ENCODE peak calls at places on chromosomes 12 and 14, in ten cellular contexts. B is AG09309; A is PC-9; F is Caco-2; L is AG09319; R is foreskin fibroblast; Z is choroid plexus epithelial cell; X is WTC11; Q is CD8-positive, alpha-beta T cell; O is epithelial cell of proximal tubule. J is an unnamed sample.

GRCh38 chr12:52686063-52686462 is 5.9 kb upstream of the KRT1 start:
- DNase-seq in B (no peak), A (no peak), F (no peak), L (no peak), R (no peak), Z (no peak), X (no peak), Q (no peak), O (no peak), J (no peak)

GRCh38 chr12:52231305-52232232 is 1.5 kb upstream of the KRT7 start:
- DNase-seq in B (no peak), A (peak), F (no peak), L (no peak), R (no peak), Z (no peak), X (no peak), Q (no peak), O (no peak), J (no peak)

GRCh38 chr12:26726956-26727355 is 106.0 kb downstream of the ITPR2 start:
- DNase-seq in B (no peak), A (no peak), F (no peak), L (no peak), R (no peak), Z (peak), X (no peak), Q (no peak), O (no peak), J (no peak)

GRCh38 chr14:55794655-55795583 is 214.9 kb downstream of the KTN1 start:
- DNase-seq in B (no peak), A (peak), F (peak), L (no peak), R (no peak), Z (peak), X (no peak), Q (no peak), O (no peak), J (no peak)

GRCh38 chr14:68669101-68669500 is 123.8 kb downstream of the ZFP36L1 start:
- DNase-seq in B (no peak), A (peak), F (peak), L (no peak), R (no peak), Z (no peak), X (no peak), Q (no peak), O (no peak), J (no peak)

GRCh38 chr14:95062946-95063345 is 94.4 kb downstream of the DICER1 start:
- DNase-seq in B (no peak), A (no peak), F (no peak), L (no peak), R (no peak), Z (no peak), X (no peak), Q (no peak), O (no peak), J (no peak)

GRCh38 chr14:69039287-69039628 is 60.2 kb upstream of the ACTN1 start:
- DNase-seq in B (no peak), A (peak), F (no peak), L (no peak), R (no peak), Z (peak), X (no peak), Q (no peak), O (peak), J (no peak)

GRCh38 chr14:91406982-91407381 is 10.6 kb downstream of the CCDC88C start:
- DNase-seq in B (no peak), A (no peak), F (no peak), L (no peak), R (no peak), Z (no peak), X (no peak), Q (no peak), O (no peak), J (no peak)

GRCh38 chr14:91693342-91693741 is 38.5 kb downstream of the CATSPERB start:
- DNase-seq in B (peak), A (no peak), F (no peak), L (no peak), R (peak), Z (no peak), X (no peak), Q (no peak), O (peak), J (no peak)

GRCh38 chr12:2382391-2383155 is 329.8 kb downstream of the CACNA1C start:
- DNase-seq in B (no peak), A (no peak), F (no peak), L (no peak), R (no peak), Z (peak), X (no peak), Q (no peak), O (no peak), J (no peak)

GRCh38 chr14:68762944-68763831 is 29.7 kb downstream of the ZFP36L1 start:
- DNase-seq in B (no peak), A (no peak), F (peak), L (no peak), R (peak), Z (peak), X (peak), Q (no peak), O (no peak), J (peak)

GRCh38 chr12:116366824-116367223 is 89.3 kb upstream of the MED13L start:
- DNase-seq in B (no peak), A (no peak), F (no peak), L (no peak), R (no peak), Z (no peak), X (no peak), Q (no peak), O (no peak), J (no peak)

GRCh38 chr12:124386661-124387509 is 92.0 kb downstream of the RFLNA start:
- DNase-seq in B (no peak), A (peak), F (no peak), L (no peak), R (no peak), Z (peak), X (no peak), Q (no peak), O (no peak), J (no peak)

GRCh38 chr14:71242237-71242748 is 335.0 kb downstream of the PCNX1 start:
- DNase-seq in B (peak), A (no peak), F (no peak), L (no peak), R (peak), Z (no peak), X (no peak), Q (no peak), O (no peak), J (no peak)

GRCh38 chr14:64421166-64421565 is 33.0 kb downstream of the MTHFD1 start:
- DNase-seq in B (peak), A (peak), F (no peak), L (peak), R (peak), Z (peak), X (no peak), Q (no peak), O (no peak), J (no peak)

GRCh38 chr14:29458547-29458946 is 469.1 kb downstream of the PRKD1 start:
- DNase-seq in B (no peak), A (no peak), F (no peak), L (no peak), R (no peak), Z (peak), X (no peak), Q (no peak), O (no peak), J (no peak)

GRCh38 chr14:20683896-20684661 is at the start of gene RNASE4:
- DNase-seq in B (peak), A (peak), F (peak), L (no peak), R (peak), Z (peak), X (peak), Q (peak), O (peak), J (peak)

GRCh38 chr12:114916531-114916930 is 232.6 kb upstream of the TBX3 start:
- DNase-seq in B (peak), A (no peak), F (no peak), L (no peak), R (peak), Z (peak), X (no peak), Q (no peak), O (no peak), J (no peak)

GRCh38 chr14:39322807-39323206 is 89.1 kb downstream of the MIA2 start:
- DNase-seq in B (peak), A (no peak), F (no peak), L (peak), R (peak), Z (peak), X (no peak), Q (no peak), O (no peak), J (no peak)

GRCh38 chr12:96902076-96902475 is 5.0 kb upstream of the NEDD1 start:
- DNase-seq in B (no peak), A (no peak), F (no peak), L (no peak), R (no peak), Z (peak), X (no peak), Q (no peak), O (no peak), J (no peak)

GRCh38 chr12:6607751-6608591 is 792 bp upstream of the CHD4 start:
- DNase-seq in B (no peak), A (peak), F (peak), L (no peak), R (peak), Z (peak), X (no peak), Q (no peak), O (no peak), J (no peak)

GRCh38 chr14:93056166-93056839 is 59.4 kb downstream of the ITPK1 start:
- DNase-seq in B (peak), A (no peak), F (no peak), L (no peak), R (no peak), Z (peak), X (no peak), Q (no peak), O (no peak), J (no peak)

GRCh38 chr14:90692061-90692460 is 124.2 kb downstream of the TTC7B start:
- DNase-seq in B (no peak), A (no peak), F (no peak), L (peak), R (peak), Z (no peak), X (no peak), Q (no peak), O (no peak), J (no peak)

GRCh38 chr12:98424726-98425401 is 90.5 kb upstream of the TMPO start:
- DNase-seq in B (peak), A (peak), F (peak), L (peak), R (peak), Z (peak), X (peak), Q (no peak), O (peak), J (peak)

GRCh38 chr14:100529561-100530031 is 57.6 kb downstream of the BEGAIN start:
- DNase-seq in B (no peak), A (no peak), F (no peak), L (no peak), R (no peak), Z (no peak), X (peak), Q (no peak), O (no peak), J (no peak)

GRCh38 chr12:69401940-69402339 is 42.4 kb downstream of the YEATS4 start:
- DNase-seq in B (no peak), A (no peak), F (no peak), L (no peak), R (no peak), Z (no peak), X (no peak), Q (no peak), O (no peak), J (no peak)

GRCh38 chr14:66507181-66507721 is 696 bp upstream of the GPHN start:
- DNase-seq in B (no peak), A (no peak), F (no peak), L (no peak), R (no peak), Z (no peak), X (no peak), Q (no peak), O (no peak), J (no peak)

GRCh38 chr14:23537351-23538048 is 14.1 kb downstream of the ZFHX2 start:
- DNase-seq in B (no peak), A (no peak), F (no peak), L (no peak), R (peak), Z (no peak), X (peak), Q (no peak), O (no peak), J (no peak)

GRCh38 chr12:79782197-79782890 is 91.6 kb upstream of the PAWR start:
- DNase-seq in B (peak), A (no peak), F (no peak), L (no peak), R (no peak), Z (peak), X (no peak), Q (no peak), O (no peak), J (no peak)

GRCh38 chr12:38921025-38921677 is 15.8 kb upstream of the CPNE8 start:
- DNase-seq in B (peak), A (peak), F (peak), L (no peak), R (peak), Z (peak), X (peak), Q (no peak), O (no peak), J (peak)

GRCh38 chr14:95649230-95649629 is 37.0 kb upstream of the TCL1B start:
- DNase-seq in B (no peak), A (no peak), F (no peak), L (no peak), R (no peak), Z (no peak), X (no peak), Q (no peak), O (no peak), J (no peak)

GRCh38 chr12:24838531-24838950 is 110.4 kb downstream of the BCAT1 start:
- DNase-seq in B (peak), A (no peak), F (no peak), L (peak), R (peak), Z (peak), X (no peak), Q (no peak), O (no peak), J (no peak)

GRCh38 chr12:122834229-122834920 is 882 bp upstream of the HIP1R start:
- DNase-seq in B (no peak), A (peak), F (peak), L (no peak), R (no peak), Z (peak), X (peak), Q (no peak), O (no peak), J (peak)

GRCh38 chr12:6816598-6816997 is 5.0 kb upstream of the GPR162 start:
- DNase-seq in B (no peak), A (no peak), F (no peak), L (no peak), R (no peak), Z (no peak), X (no peak), Q (no peak), O (no peak), J (no peak)

GRCh38 chr12:104667139-104667538 is 210.4 kb downstream of the CHST11 start:
- DNase-seq in B (no peak), A (no peak), F (no peak), L (no peak), R (peak), Z (peak), X (no peak), Q (no peak), O (no peak), J (no peak)
- TF ChIP-seq CTCF in B (no peak), A (no peak), F (no peak), L (no peak), R (no peak), Z (no peak), X (no peak), Q (no peak), O (no peak), J (no peak)

GRCh38 chr12:54959291-54960018 is 25.1 kb downstream of the TESPA1 start:
- DNase-seq in B (no peak), A (no peak), F (no peak), L (no peak), R (no peak), Z (no peak), X (no peak), Q (no peak), O (no peak), J (no peak)

GRCh38 chr12:54956322-54956721 is 28.2 kb downstream of the TESPA1 start:
- DNase-seq in B (no peak), A (no peak), F (no peak), L (no peak), R (no peak), Z (no peak), X (no peak), Q (no peak), O (no peak), J (no peak)

GRCh38 chr12:54961190-54961589 is 23.4 kb downstream of the TESPA1 start:
- DNase-seq in B (no peak), A (no peak), F (no peak), L (no peak), R (no peak), Z (no peak), X (no peak), Q (no peak), O (no peak), J (no peak)

GRCh38 chr12:54956818-54957641 is 27.5 kb downstream of the TESPA1 start:
- DNase-seq in B (no peak), A (no peak), F (no peak), L (no peak), R (no peak), Z (no peak), X (no peak), Q (no peak), O (no peak), J (no peak)

DNA sequence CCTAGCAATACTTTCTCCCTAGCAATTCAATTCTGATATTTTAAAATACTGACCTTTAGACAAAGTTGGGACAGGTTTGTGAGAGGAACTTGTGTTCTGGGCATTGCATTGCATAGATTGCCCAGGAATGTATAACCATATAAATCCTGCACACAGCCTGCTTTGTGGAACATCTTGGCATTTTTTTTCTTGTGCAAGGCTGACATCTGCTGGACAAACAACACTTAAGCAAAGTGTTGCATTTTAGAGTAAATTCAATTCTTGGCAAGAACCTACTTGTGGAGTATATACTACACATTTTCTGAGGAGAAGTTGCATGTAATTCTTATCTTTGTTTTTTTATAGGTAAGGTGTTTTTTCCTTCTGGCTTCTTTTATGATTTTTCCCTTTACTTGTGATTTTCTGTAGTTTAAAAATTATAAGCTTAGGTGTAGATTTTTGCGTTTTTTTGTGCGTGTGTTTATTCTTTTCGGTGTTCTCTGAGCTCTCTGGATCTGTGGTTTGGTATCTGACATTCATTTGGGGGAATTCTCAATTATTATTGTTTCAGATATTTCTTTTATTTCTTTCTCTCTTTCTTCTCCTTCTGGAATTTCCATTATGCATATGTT is 26.4 kb downstream of the TESPA1 start:
- DNase-seq in B (peak), A (peak), F (peak), L (peak), R (peak), Z (peak), X (peak), Q (peak), O (no peak), J (peak)
- TF ChIP-seq CTCF in B (peak), A (peak), F (peak), L (peak), R (peak), Z (peak), X (peak), Q (peak), O (peak), J (peak)

DNA sequence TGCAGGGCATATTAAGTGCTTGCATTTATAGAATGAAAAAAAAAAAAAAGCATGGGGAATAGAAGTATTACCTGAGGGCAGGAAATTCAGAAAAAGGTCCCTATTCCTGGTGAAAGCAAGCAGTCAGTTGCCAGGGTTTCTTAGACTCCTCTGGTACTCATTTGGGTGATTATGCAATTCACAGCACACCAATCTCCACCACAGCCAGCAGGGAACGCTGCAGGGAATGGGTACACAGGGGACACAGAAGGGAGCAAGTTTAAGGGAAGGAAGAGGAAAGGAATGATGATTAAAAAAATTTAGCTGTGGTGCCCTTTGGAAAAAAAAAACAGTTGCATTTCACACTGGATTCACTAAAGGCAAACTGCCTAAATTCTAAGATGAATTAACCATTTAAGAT is 14.2 kb downstream of the BLTP3B start:
- DNase-seq in B (no peak), A (no peak), F (peak), L (no peak), R (peak), Z (peak), X (peak), Q (no peak), O (no peak), J (peak)
- TF ChIP-seq CTCF in B (peak), A (peak), F (peak), L (peak), R (peak), Z (peak), X (no peak), Q (no peak), O (peak), J (no peak)

DNA sequence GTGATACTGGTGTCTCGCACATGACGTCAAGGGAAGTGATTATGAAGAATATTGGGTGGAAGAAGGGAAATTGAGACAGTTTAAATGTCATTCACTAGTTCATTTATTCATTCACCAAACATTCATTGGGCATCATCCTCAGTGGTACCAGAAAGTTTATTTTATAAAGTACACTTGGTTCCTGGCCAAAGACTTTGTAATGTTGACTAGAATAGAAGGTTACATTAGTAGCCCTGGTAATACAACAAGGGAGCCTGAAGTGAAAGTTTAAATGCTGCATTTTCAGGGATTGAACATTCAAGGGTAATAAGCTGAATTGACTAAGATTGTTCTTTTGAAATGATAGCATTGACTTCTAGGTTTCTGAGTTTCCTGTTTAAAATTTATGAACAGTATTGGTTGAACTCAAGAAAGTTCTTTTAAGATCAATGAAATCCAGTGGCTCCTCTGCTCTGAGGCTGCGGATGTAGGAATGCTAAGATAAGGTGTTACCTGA is 236.8 kb upstream of the BTG1 start:
- DNase-seq in B (no peak), A (no peak), F (no peak), L (no peak), R (no peak), Z (no peak), X (no peak), Q (no peak), O (no peak), J (no peak)
- TF ChIP-seq CTCF in B (no peak), A (no peak), F (no peak), L (no peak), R (no peak), Z (no peak), X (no peak), Q (no peak), O (no peak), J (no peak)

DNA sequence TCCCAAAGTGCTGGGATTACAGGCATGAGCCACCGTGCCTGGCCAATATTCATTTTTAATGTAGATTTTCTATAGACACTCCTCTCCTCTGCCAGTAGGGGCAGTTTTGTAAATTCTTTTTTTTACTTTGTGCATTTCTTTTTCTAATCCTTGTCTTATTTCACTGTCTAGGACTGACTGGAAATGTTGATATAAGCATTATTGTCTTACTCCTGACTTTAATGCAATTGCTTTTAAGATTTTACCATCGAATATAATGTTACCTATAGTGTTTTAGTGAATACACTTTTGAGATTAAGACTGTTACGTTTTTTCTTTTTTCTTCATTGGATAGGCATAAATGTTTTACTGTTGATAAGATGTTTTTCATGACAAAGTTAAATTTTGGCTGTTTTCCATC is 35.4 kb upstream of the EMP1 start:
- DNase-seq in B (no peak), A (no peak), F (no peak), L (no peak), R (no peak), Z (no peak), X (no peak), Q (no peak), O (no peak), J (no peak)
- TF ChIP-seq CTCF in B (peak), A (peak), F (peak), L (no peak), R (peak), Z (peak), X (no peak), Q (no peak), O (peak), J (peak)

GRCh38 chr12:48126953-48127630 is 7.9 kb downstream of the PFKM start:
- DNase-seq in B (no peak), A (no peak), F (no peak), L (no peak), R (no peak), Z (no peak), X (no peak), Q (no peak), O (no peak), J (no peak)
- TF ChIP-seq CTCF in B (no peak), A (no peak), F (no peak), L (no peak), R (no peak), Z (no peak), X (no peak), Q (no peak), O (no peak), J (no peak)